ENCODE peak calls at places on chromosomes 7 and 10, in seven cellular contexts. One of them, this sample, is unnamed.
A peak's percentile ranks its signal among the peaks of the same experiment; 100 is the strongest.

GRCh38 chr10:102752934-102753664 is 9.4 kb downstream of the WBP1L start:
- DNase-seq in choroid plexus epithelial cell: peak; percentile 89
- DNase-seq in lower lobe of right lung: no peak
- DNase-seq in cardiac fibroblast: peak; percentile 86
- DNase-seq in lung: no peak
- DNase-seq in DND-41: peak; percentile 51
- DNase-seq in astrocyte: peak; percentile 84
- DNase-seq in this sample: peak; percentile 51

GRCh38 chr7:111074071-111074771 is 16.7 kb upstream of the LRRN3 start:
- DNase-seq in choroid plexus epithelial cell: peak; percentile 57
- DNase-seq in lower lobe of right lung: no peak
- DNase-seq in cardiac fibroblast: no peak
- DNase-seq in lung: no peak
- DNase-seq in DND-41: no peak
- DNase-seq in astrocyte: no peak
- DNase-seq in this sample: no peak

GRCh38 chr10:76319666-76320065 is 888.2 kb downstream of the LRMDA start:
- DNase-seq in choroid plexus epithelial cell: no peak
- DNase-seq in lower lobe of right lung: no peak
- DNase-seq in cardiac fibroblast: no peak
- DNase-seq in lung: no peak
- DNase-seq in DND-41: no peak
- DNase-seq in astrocyte: peak; percentile 86
- DNase-seq in this sample: no peak

GRCh38 chr7:48042216-48042615 is 6.9 kb downstream of the C7orf57 start:
- DNase-seq in choroid plexus epithelial cell: no peak
- DNase-seq in lower lobe of right lung: no peak
- DNase-seq in cardiac fibroblast: peak; percentile 62
- DNase-seq in lung: no peak
- DNase-seq in DND-41: no peak
- DNase-seq in astrocyte: peak; percentile 29
- DNase-seq in this sample: no peak

GRCh38 chr10:14102056-14102455 is 228.7 kb downstream of the FRMD4A start:
- DNase-seq in choroid plexus epithelial cell: peak; percentile 60
- DNase-seq in lower lobe of right lung: no peak
- DNase-seq in cardiac fibroblast: no peak
- DNase-seq in lung: no peak
- DNase-seq in DND-41: no peak
- DNase-seq in astrocyte: peak; percentile 49
- DNase-seq in this sample: no peak

GRCh38 chr10:86946215-86947170 is 10.9 kb downstream of the MMRN2 start:
- DNase-seq in choroid plexus epithelial cell: no peak
- DNase-seq in lower lobe of right lung: no peak
- DNase-seq in cardiac fibroblast: no peak
- DNase-seq in lung: peak; percentile 29
- DNase-seq in DND-41: no peak
- DNase-seq in astrocyte: no peak
- DNase-seq in this sample: peak; percentile 46

GRCh38 chr7:142636751-142637150 is 112.5 kb upstream of the PRSS1 start:
- DNase-seq in choroid plexus epithelial cell: no peak
- DNase-seq in lower lobe of right lung: no peak
- DNase-seq in cardiac fibroblast: no peak
- DNase-seq in lung: no peak
- DNase-seq in DND-41: no peak
- DNase-seq in astrocyte: no peak
- DNase-seq in this sample: no peak

GRCh38 chr7:112080974-112081373 is 125.2 kb downstream of the DOCK4 start:
- DNase-seq in choroid plexus epithelial cell: peak; percentile 84
- DNase-seq in lower lobe of right lung: no peak
- DNase-seq in cardiac fibroblast: no peak
- DNase-seq in lung: peak; percentile 39
- DNase-seq in DND-41: peak; percentile 57
- DNase-seq in astrocyte: peak; percentile 42
- DNase-seq in this sample: no peak

GRCh38 chr7:15720849-15721471 is 34.5 kb upstream of the MEOX2 start:
- DNase-seq in choroid plexus epithelial cell: peak; percentile 83
- DNase-seq in lower lobe of right lung: no peak
- DNase-seq in cardiac fibroblast: peak; percentile 70
- DNase-seq in lung: no peak
- DNase-seq in DND-41: peak; percentile 5
- DNase-seq in astrocyte: peak; percentile 10
- DNase-seq in this sample: peak; percentile 80

GRCh38 chr7:44196450-44196872 is 4.3 kb upstream of the YKT6 start:
- DNase-seq in choroid plexus epithelial cell: peak; percentile 75
- DNase-seq in lower lobe of right lung: no peak
- DNase-seq in cardiac fibroblast: peak; percentile 73
- DNase-seq in lung: no peak
- DNase-seq in DND-41: peak; percentile 67
- DNase-seq in astrocyte: no peak
- DNase-seq in this sample: peak; percentile 77

GRCh38 chr7:107982918-107983389 is 20.0 kb downstream of the LAMB1 start:
- DNase-seq in choroid plexus epithelial cell: peak; percentile 42
- DNase-seq in lower lobe of right lung: no peak
- DNase-seq in cardiac fibroblast: peak; percentile 44
- DNase-seq in lung: no peak
- DNase-seq in DND-41: no peak
- DNase-seq in astrocyte: peak; percentile 62
- DNase-seq in this sample: peak; percentile 24
- TF ChIP-seq CTCF in choroid plexus epithelial cell: peak; percentile 50
- TF ChIP-seq CTCF in lower lobe of right lung: peak; percentile 25
- TF ChIP-seq CTCF in cardiac fibroblast: peak; percentile 37
- TF ChIP-seq CTCF in lung: no peak
- TF ChIP-seq CTCF in DND-41: peak; percentile 18
- TF ChIP-seq CTCF in astrocyte: peak; percentile 12
- TF ChIP-seq CTCF in this sample: peak; percentile 15

GRCh38 chr10:97914837-97915211 is 65.2 kb downstream of the GOLGA7B start:
- DNase-seq in choroid plexus epithelial cell: peak; percentile 69
- DNase-seq in lower lobe of right lung: peak; percentile 89
- DNase-seq in cardiac fibroblast: peak; percentile 58
- DNase-seq in lung: peak; percentile 85
- DNase-seq in DND-41: peak; percentile 75
- DNase-seq in astrocyte: peak; percentile 12
- DNase-seq in this sample: peak; percentile 82
- H3K4me3 ChIP-seq in choroid plexus epithelial cell: no peak overlapping the region
- H3K4me3 ChIP-seq in lower lobe of right lung: no peak overlapping the region
- H3K4me3 ChIP-seq in cardiac fibroblast: no peak overlapping the region
- H3K4me3 ChIP-seq in lung: no peak overlapping the region
- H3K4me3 ChIP-seq in DND-41: no peak overlapping the region
- H3K4me3 ChIP-seq in astrocyte: no peak overlapping the region
- H3K4me3 ChIP-seq in this sample: no peak overlapping the region

GRCh38 chr7:50588937-50589336 is 23.7 kb upstream of the DDC start:
- DNase-seq in choroid plexus epithelial cell: peak; percentile 7
- DNase-seq in lower lobe of right lung: no peak
- DNase-seq in cardiac fibroblast: no peak
- DNase-seq in lung: no peak
- DNase-seq in DND-41: no peak
- DNase-seq in astrocyte: no peak
- DNase-seq in this sample: peak; percentile 34
- TF ChIP-seq CTCF in choroid plexus epithelial cell: peak; percentile 28
- TF ChIP-seq CTCF in lower lobe of right lung: no peak
- TF ChIP-seq CTCF in cardiac fibroblast: peak; percentile 37
- TF ChIP-seq CTCF in lung: no peak
- TF ChIP-seq CTCF in DND-41: peak; percentile 31
- TF ChIP-seq CTCF in astrocyte: no peak
- TF ChIP-seq CTCF in this sample: no peak

GRCh38 chr7:108454317-108454673 is 1.9 kb downstream of the NRCAM start:
- DNase-seq in choroid plexus epithelial cell: no peak
- DNase-seq in lower lobe of right lung: no peak
- DNase-seq in cardiac fibroblast: no peak
- DNase-seq in lung: no peak
- DNase-seq in DND-41: no peak
- DNase-seq in astrocyte: no peak
- DNase-seq in this sample: no peak
- H3K4me3 ChIP-seq in choroid plexus epithelial cell: peak overlapping the region; percentile 60
- H3K4me3 ChIP-seq in lower lobe of right lung: peak overlapping the region; percentile 47
- H3K4me3 ChIP-seq in cardiac fibroblast: peak overlapping the region; percentile 77
- H3K4me3 ChIP-seq in lung: no peak overlapping the region
- H3K4me3 ChIP-seq in DND-41: no peak overlapping the region
- H3K4me3 ChIP-seq in astrocyte: peak overlapping the region; percentile 61
- H3K4me3 ChIP-seq in this sample: peak overlapping the region; percentile 46

DNA sequence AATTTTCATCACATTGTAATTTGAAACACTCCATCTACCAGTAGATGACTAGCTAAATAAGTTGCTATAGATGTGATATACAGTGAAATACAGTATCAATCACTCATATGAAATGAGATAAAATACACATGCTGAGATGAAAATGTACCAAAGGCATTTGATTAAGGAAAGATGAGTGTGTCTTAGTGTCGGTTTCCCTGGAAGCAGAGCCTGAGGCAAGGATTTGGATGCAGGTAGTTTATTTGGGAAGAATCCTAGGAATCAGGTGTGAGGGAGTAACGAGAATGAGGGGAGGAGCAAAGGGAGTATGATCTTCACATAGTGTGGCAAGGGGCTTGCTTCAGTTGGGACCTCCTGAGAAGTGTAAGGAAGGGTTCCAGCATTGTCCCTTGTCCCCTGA is 188.2 kb upstream of the CTBP2 start:
- DNase-seq in choroid plexus epithelial cell: no peak
- DNase-seq in lower lobe of right lung: no peak
- DNase-seq in cardiac fibroblast: no peak
- DNase-seq in lung: no peak
- DNase-seq in DND-41: no peak
- DNase-seq in astrocyte: no peak
- DNase-seq in this sample: no peak
- TF ChIP-seq CTCF in choroid plexus epithelial cell: no peak
- TF ChIP-seq CTCF in lower lobe of right lung: no peak
- TF ChIP-seq CTCF in cardiac fibroblast: no peak
- TF ChIP-seq CTCF in lung: no peak
- TF ChIP-seq CTCF in DND-41: no peak
- TF ChIP-seq CTCF in astrocyte: no peak
- TF ChIP-seq CTCF in this sample: no peak

DNA sequence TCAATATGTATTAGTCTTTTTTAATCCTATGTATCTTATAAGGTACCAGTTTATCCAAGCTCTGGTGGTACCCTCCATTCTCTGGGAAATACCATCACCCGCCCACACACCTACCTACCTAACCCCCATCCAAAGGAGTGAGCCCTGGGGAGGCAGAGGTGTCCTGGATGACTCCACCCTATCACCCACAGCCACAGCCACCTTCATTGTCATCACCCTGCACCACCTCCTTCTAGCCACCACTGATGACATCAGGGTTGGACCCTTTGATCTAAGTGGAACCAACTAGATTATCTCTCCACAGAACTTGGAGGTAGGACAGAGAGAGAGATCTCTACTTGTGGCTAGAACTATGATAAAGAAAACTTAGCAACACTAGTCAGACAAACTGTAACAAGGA is 259.4 kb downstream of the PARD3 start:
- DNase-seq in choroid plexus epithelial cell: no peak
- DNase-seq in lower lobe of right lung: no peak
- DNase-seq in cardiac fibroblast: no peak
- DNase-seq in lung: no peak
- DNase-seq in DND-41: no peak
- DNase-seq in astrocyte: no peak
- DNase-seq in this sample: no peak
- H3K4me3 ChIP-seq in choroid plexus epithelial cell: no peak overlapping the region
- H3K4me3 ChIP-seq in lower lobe of right lung: no peak overlapping the region
- H3K4me3 ChIP-seq in cardiac fibroblast: no peak overlapping the region
- H3K4me3 ChIP-seq in lung: no peak overlapping the region
- H3K4me3 ChIP-seq in DND-41: no peak overlapping the region
- H3K4me3 ChIP-seq in astrocyte: no peak overlapping the region
- H3K4me3 ChIP-seq in this sample: no peak overlapping the region

GRCh38 chr7:27723086-27723485 is 16.9 kb upstream of the TAX1BP1 start:
- DNase-seq in choroid plexus epithelial cell: peak; percentile 13
- DNase-seq in lower lobe of right lung: no peak
- DNase-seq in cardiac fibroblast: peak; percentile 55
- DNase-seq in lung: no peak
- DNase-seq in DND-41: no peak
- DNase-seq in astrocyte: no peak
- DNase-seq in this sample: peak; percentile 44
- TF ChIP-seq CTCF in choroid plexus epithelial cell: peak; percentile 31
- TF ChIP-seq CTCF in lower lobe of right lung: no peak
- TF ChIP-seq CTCF in cardiac fibroblast: peak; percentile 22
- TF ChIP-seq CTCF in lung: no peak
- TF ChIP-seq CTCF in DND-41: peak; percentile 41
- TF ChIP-seq CTCF in astrocyte: no peak
- TF ChIP-seq CTCF in this sample: no peak

DNA sequence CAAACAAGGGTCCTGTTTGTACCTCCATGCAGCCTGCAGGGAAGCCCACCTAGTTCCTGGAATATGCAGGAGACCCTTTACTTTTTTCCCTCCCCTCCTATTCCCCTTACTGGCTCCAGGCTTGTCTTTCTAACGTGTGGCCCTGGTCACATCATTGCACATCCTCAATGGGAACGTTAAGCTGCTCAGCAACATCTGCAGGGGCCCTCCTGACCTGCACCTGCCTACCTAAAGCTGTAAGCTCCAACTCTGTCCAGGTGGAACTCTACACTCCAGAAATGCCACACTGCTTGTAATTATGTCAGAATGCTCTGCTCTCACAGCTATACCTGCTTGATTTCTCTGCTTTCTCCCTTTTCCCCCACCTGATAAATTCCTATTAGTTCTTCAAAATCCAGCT is 72.1 kb downstream of the ARMC3 start:
- DNase-seq in choroid plexus epithelial cell: no peak
- DNase-seq in lower lobe of right lung: no peak
- DNase-seq in cardiac fibroblast: no peak
- DNase-seq in lung: no peak
- DNase-seq in DND-41: no peak
- DNase-seq in astrocyte: no peak
- DNase-seq in this sample: no peak
- H3K4me3 ChIP-seq in choroid plexus epithelial cell: no peak overlapping the region
- H3K4me3 ChIP-seq in lower lobe of right lung: no peak overlapping the region
- H3K4me3 ChIP-seq in cardiac fibroblast: no peak overlapping the region
- H3K4me3 ChIP-seq in lung: no peak overlapping the region
- H3K4me3 ChIP-seq in DND-41: no peak overlapping the region
- H3K4me3 ChIP-seq in astrocyte: no peak overlapping the region
- H3K4me3 ChIP-seq in this sample: no peak overlapping the region

GRCh38 chr7:99314504-99314903 is 11.2 kb upstream of the ARPC1A start:
- DNase-seq in choroid plexus epithelial cell: no peak
- DNase-seq in lower lobe of right lung: no peak
- DNase-seq in cardiac fibroblast: no peak
- DNase-seq in lung: no peak
- DNase-seq in DND-41: no peak
- DNase-seq in astrocyte: no peak
- DNase-seq in this sample: no peak
- TF ChIP-seq CTCF in choroid plexus epithelial cell: no peak
- TF ChIP-seq CTCF in lower lobe of right lung: no peak
- TF ChIP-seq CTCF in cardiac fibroblast: no peak
- TF ChIP-seq CTCF in lung: no peak
- TF ChIP-seq CTCF in DND-41: no peak
- TF ChIP-seq CTCF in astrocyte: no peak
- TF ChIP-seq CTCF in this sample: no peak

GRCh38 chr10:8102708-8103401 is 48.4 kb downstream of the GATA3 start:
- DNase-seq in choroid plexus epithelial cell: no peak
- DNase-seq in lower lobe of right lung: no peak
- DNase-seq in cardiac fibroblast: no peak
- DNase-seq in lung: no peak
- DNase-seq in DND-41: no peak
- DNase-seq in astrocyte: no peak
- DNase-seq in this sample: no peak

GRCh38 chr10:8104005-8104404 is 49.5 kb downstream of the GATA3 start:
- DNase-seq in choroid plexus epithelial cell: no peak
- DNase-seq in lower lobe of right lung: no peak
- DNase-seq in cardiac fibroblast: no peak
- DNase-seq in lung: no peak
- DNase-seq in DND-41: no peak
- DNase-seq in astrocyte: no peak
- DNase-seq in this sample: no peak

GRCh38 chr10:8096931-8097330 is 42.4 kb downstream of the GATA3 start:
- DNase-seq in choroid plexus epithelial cell: no peak
- DNase-seq in lower lobe of right lung: no peak
- DNase-seq in cardiac fibroblast: no peak
- DNase-seq in lung: no peak
- DNase-seq in DND-41: no peak
- DNase-seq in astrocyte: no peak
- DNase-seq in this sample: no peak

GRCh38 chr10:8103543-8103942 is 49.1 kb downstream of the GATA3 start:
- DNase-seq in choroid plexus epithelial cell: no peak
- DNase-seq in lower lobe of right lung: no peak
- DNase-seq in cardiac fibroblast: no peak
- DNase-seq in lung: peak; percentile 29
- DNase-seq in DND-41: no peak
- DNase-seq in astrocyte: no peak
- DNase-seq in this sample: no peak

GRCh38 chr10:8100366-8100765 is 45.9 kb downstream of the GATA3 start:
- DNase-seq in choroid plexus epithelial cell: no peak
- DNase-seq in lower lobe of right lung: no peak
- DNase-seq in cardiac fibroblast: no peak
- DNase-seq in lung: no peak
- DNase-seq in DND-41: no peak
- DNase-seq in astrocyte: no peak
- DNase-seq in this sample: no peak
- H3K4me3 ChIP-seq in choroid plexus epithelial cell: no peak overlapping the region
- H3K4me3 ChIP-seq in lower lobe of right lung: no peak overlapping the region
- H3K4me3 ChIP-seq in cardiac fibroblast: no peak overlapping the region
- H3K4me3 ChIP-seq in lung: no peak overlapping the region
- H3K4me3 ChIP-seq in DND-41: no peak overlapping the region
- H3K4me3 ChIP-seq in astrocyte: no peak overlapping the region
- H3K4me3 ChIP-seq in this sample: no peak overlapping the region

This sample was measured in foreskin fibroblast.